ENCODE peak calls at places on chromosomes 16 and 17, in eight cellular contexts. One of them, this sample, is unnamed.

GRCh38 chr16:51592013-51592501 is 441.0 kb upstream of the SALL1 start:
- DNase-seq in PC-9: no peak
- DNase-seq in NCI-H1694: no peak
- DNase-seq in NCI-H1092 treated with DMSO at 0.1 percent for 48 hours: peak; percentile 56
- DNase-seq in RCC 7860: no peak
- DNase-seq in midbrain: no peak
- DNase-seq in Right ventricle myocardium superior: no peak
- DNase-seq in T-helper 1 cell: no peak
- DNase-seq in this sample: no peak

GRCh38 chr17:72432143-72432604 is 311.4 kb downstream of the SOX9 start:
- DNase-seq in PC-9: no peak
- DNase-seq in midbrain: no peak
- DNase-seq in NCI-H1694: peak; percentile 68
- DNase-seq in NCI-H1092 treated with DMSO at 0.1 percent for 48 hours: no peak
- DNase-seq in T-helper 1 cell: no peak
- DNase-seq in RCC 7860: no peak
- DNase-seq in Right ventricle myocardium superior: no peak
- DNase-seq in this sample: no peak

GRCh38 chr16:80023865-80024264 is 423.3 kb upstream of the MAF start:
- DNase-seq in NCI-H1092 treated with DMSO at 0.1 percent for 48 hours: no peak
- DNase-seq in T-helper 1 cell: no peak
- DNase-seq in NCI-H1694: no peak
- DNase-seq in midbrain: no peak
- DNase-seq in RCC 7860: peak; percentile 66
- DNase-seq in Right ventricle myocardium superior: no peak
- DNase-seq in PC-9: peak; percentile 70
- DNase-seq in this sample: no peak

GRCh38 chr17:30922235-30922993 is 669 bp downstream of the ADAP2 start:
- DNase-seq in Right ventricle myocardium superior: peak; percentile 46
- DNase-seq in NCI-H1694: no peak
- DNase-seq in NCI-H1092 treated with DMSO at 0.1 percent for 48 hours: no peak
- DNase-seq in PC-9: no peak
- DNase-seq in RCC 7860: no peak
- DNase-seq in midbrain: no peak
- DNase-seq in T-helper 1 cell: no peak
- DNase-seq in this sample: no peak

GRCh38 chr16:15690296-15690695 is 40.3 kb downstream of the NDE1 start:
- DNase-seq in midbrain: no peak
- DNase-seq in PC-9: no peak
- DNase-seq in NCI-H1092 treated with DMSO at 0.1 percent for 48 hours: no peak
- DNase-seq in Right ventricle myocardium superior: no peak
- DNase-seq in RCC 7860: no peak
- DNase-seq in T-helper 1 cell: no peak
- DNase-seq in NCI-H1694: no peak
- DNase-seq in this sample: no peak

GRCh38 chr16:50303041-50303604 is 36.8 kb downstream of the ADCY7 start:
- DNase-seq in midbrain: no peak
- DNase-seq in PC-9: no peak
- DNase-seq in NCI-H1092 treated with DMSO at 0.1 percent for 48 hours: no peak
- DNase-seq in RCC 7860: no peak
- DNase-seq in NCI-H1694: no peak
- DNase-seq in T-helper 1 cell: no peak
- DNase-seq in Right ventricle myocardium superior: no peak
- DNase-seq in this sample: peak; percentile 9

GRCh38 chr17:32279933-32280716 is 14.5 kb downstream of the RHBDL3 start:
- DNase-seq in T-helper 1 cell: no peak
- DNase-seq in PC-9: no peak
- DNase-seq in RCC 7860: no peak
- DNase-seq in NCI-H1092 treated with DMSO at 0.1 percent for 48 hours: peak; percentile 69
- DNase-seq in Right ventricle myocardium superior: no peak
- DNase-seq in midbrain: no peak
- DNase-seq in NCI-H1694: no peak
- DNase-seq in this sample: no peak

GRCh38 chr17:73316919-73317505 is 5.2 kb upstream of the CDC42EP4 start:
- DNase-seq in NCI-H1694: peak; percentile 24
- DNase-seq in PC-9: no peak
- DNase-seq in Right ventricle myocardium superior: no peak
- DNase-seq in NCI-H1092 treated with DMSO at 0.1 percent for 48 hours: no peak
- DNase-seq in T-helper 1 cell: no peak
- DNase-seq in RCC 7860: no peak
- DNase-seq in midbrain: no peak
- DNase-seq in this sample: no peak

GRCh38 chr17:37570527-37571093 is 38.6 kb downstream of the SYNRG start:
- DNase-seq in T-helper 1 cell: peak; percentile 3
- DNase-seq in NCI-H1694: peak; percentile 36
- DNase-seq in RCC 7860: peak; percentile 83
- DNase-seq in midbrain: no peak
- DNase-seq in Right ventricle myocardium superior: no peak
- DNase-seq in NCI-H1092 treated with DMSO at 0.1 percent for 48 hours: no peak
- DNase-seq in PC-9: peak; percentile 69
- DNase-seq in this sample: no peak

GRCh38 chr17:81822312-81822637 is 10.8 kb downstream of the MCRIP1 start:
- DNase-seq in NCI-H1694: no peak
- DNase-seq in Right ventricle myocardium superior: no peak
- DNase-seq in midbrain: no peak
- DNase-seq in NCI-H1092 treated with DMSO at 0.1 percent for 48 hours: no peak
- DNase-seq in T-helper 1 cell: no peak
- DNase-seq in RCC 7860: no peak
- DNase-seq in PC-9: no peak
- DNase-seq in this sample: no peak